ENCODE peak calls at places on chromosome 1, in four cellular contexts. J, S, M and U are unnamed samples. For H3K4me1, the result is how much of the 10 kb centered on the place peaks cover.

GRCh38 chr1:232629250-232630046 is 485 bp downstream of the SIPA1L2 start:
- DNase-seq in M (peak), J (peak), S (peak), U (peak)

GRCh38 chr1:36710901-36711300 is 228.2 kb upstream of the CSF3R start:
- DNase-seq in M (no peak), S (no peak), J (no peak), U (no peak)

GRCh38 chr1:158203693-158204457 is 23.2 kb downstream of the CD1D start:
- DNase-seq in J (no peak), M (no peak), S (peak), U (no peak)

GRCh38 chr1:33410091-33410701 is 20.7 kb downstream of the PHC2 start:
- DNase-seq in M (no peak), S (no peak), J (no peak), U (no peak)

GRCh38 chr1:245512980-245513578 is 358.3 kb downstream of the KIF26B start:
- DNase-seq in J (no peak), M (no peak), S (no peak), U (peak)

GRCh38 chr1:116777831-116778830 is 23.9 kb downstream of the CD2 start:
- DNase-seq in J (no peak), S (no peak), M (no peak), U (no peak)

GRCh38 chr1:196723325-196724185 is 51.1 kb upstream of the CFHR3 start:
- DNase-seq in M (no peak), S (no peak), J (no peak), U (no peak)

GRCh38 chr1:10975567-10976326 is 36.7 kb upstream of the TARDBP start:
- DNase-seq in S (no peak), M (no peak), J (peak), U (no peak)

GRCh38 chr1:844472-845026 is 79.2 kb upstream of the SAMD11 start:
- DNase-seq in S (no peak), M (no peak), J (no peak), U (no peak)

GRCh38 chr1:169474302-169474701 is 11.4 kb downstream of the SLC19A2 start:
- DNase-seq in S (no peak), M (no peak), J (no peak), U (no peak)

GRCh38 chr1:10309240-10310011 is 89.4 kb upstream of the PGD start:
- DNase-seq in M (no peak), S (no peak), J (no peak), U (no peak)

GRCh38 chr1:80582980-80583379 is 1217.8 kb upstream of the ADGRL2 start:
- DNase-seq in J (no peak), M (no peak), S (no peak), U (no peak)

GRCh38 chr1:227884370-227885134 is 63.2 kb downstream of the WNT9A start:
- DNase-seq in M (no peak), S (no peak), J (peak), U (no peak)

GRCh38 chr1:76218888-76219588 is 144.5 kb downstream of the ST6GALNAC3 start:
- DNase-seq in J (no peak), M (no peak), S (no peak), U (no peak)

GRCh38 chr1:94383966-94384408 is 34.2 kb upstream of the ABCD3 start:
- DNase-seq in S (no peak), J (no peak), M (no peak), U (peak)

GRCh38 chr1:21617126-21617738 is 51.9 kb downstream of the RAP1GAP start:
- DNase-seq in M (no peak), J (no peak), S (no peak), U (no peak)

GRCh38 chr1:208132287-208132882 is 111.8 kb downstream of the PLXNA2 start:
- DNase-seq in M (peak), J (peak), S (peak), U (peak)

GRCh38 chr1:152926091-152926490 is 17.7 kb downstream of the IVL start:
- DNase-seq in S (no peak), M (no peak), J (no peak), U (no peak)

GRCh38 chr1:41883507-41883906 is 35.2 kb downstream of the HIVEP3 start:
- DNase-seq in S (no peak), M (no peak), J (no peak), U (no peak)

GRCh38 chr1:220791287-220791686 is 4.6 kb downstream of the MTARC1 start:
- DNase-seq in S (peak), J (no peak), M (no peak), U (peak)

GRCh38 chr1:193342811-193343210 is 156.4 kb upstream of the B3GALT2 start:
- DNase-seq in S (no peak), J (no peak), M (no peak), U (no peak)

GRCh38 chr1:220323717-220324116 is 51.5 kb upstream of the RAB3GAP2 start:
- DNase-seq in M (no peak), S (no peak), J (no peak), U (no peak)

GRCh38 chr1:110212165-110213142 is 2.3 kb downstream of the KCNC4 start:
- DNase-seq in M (no peak), J (no peak), S (peak), U (peak)

GRCh38 chr1:27395441-27396195 is 3.2 kb downstream of the GPR3 start:
- DNase-seq in M (peak), S (peak), J (peak), U (peak)

GRCh38 chr1:34002810-34003209 is 138.9 kb downstream of the HMGB4 start:
- DNase-seq in M (no peak), J (no peak), S (no peak), U (no peak)

GRCh38 chr1:156495401-156496140 is 5.0 kb downstream of the MEF2D start:
- DNase-seq in J (peak), M (peak), S (no peak), U (peak)

GRCh38 chr1:226708342-226708780 is 30.7 kb downstream of the ITPKB start:
- DNase-seq in S (no peak), J (no peak), M (no peak), U (no peak)

GRCh38 chr1:40162791-40163441 is 1.7 kb downstream of the RLF start:
- DNase-seq in M (no peak), J (no peak), S (peak), U (no peak)

GRCh38 chr1:90340604-90341003 is 345.7 kb downstream of the ZNF326 start:
- DNase-seq in M (no peak), J (no peak), S (no peak), U (no peak)

GRCh38 chr1:178541829-178542553 is 29.1 kb downstream of the TEX35 start:
- DNase-seq in M (peak), J (peak), S (peak), U (peak)

GRCh38 chr1:24205701-24206464 is 18.8 kb upstream of the IFNLR1 start:
- DNase-seq in M (no peak), S (no peak), J (no peak), U (no peak)
- H3K4me1 ChIP-seq in M (under half), S (under half), J (under half), U (under half)

GRCh38 chr1:95685091-95685490 is 451.1 kb downstream of the RWDD3 start:
- DNase-seq in S (no peak), M (no peak), J (no peak), U (no peak)
- H3K4me3 ChIP-seq in S (no peak), M (no peak), J (no peak), U (no peak)

GRCh38 chr1:19310720-19311502 is 1.0 kb downstream of the AKR7A2 start:
- DNase-seq in J (no peak), S (no peak), M (no peak), U (no peak)
- H3K4me1 ChIP-seq in J (under half), S (under half), M (under half), U (under half)

GRCh38 chr1:154352581-154353459 is 27.5 kb downstream of the ATP8B2 start:
- DNase-seq in M (peak), J (peak), S (peak), U (peak)
- H3K4me3 ChIP-seq in M (no peak), J (peak), S (peak), U (no peak)

GRCh38 chr1:9118186-9118585 is 10.7 kb downstream of the GPR157 start:
- DNase-seq in S (no peak), M (no peak), J (no peak), U (no peak)

GRCh38 chr1:9119745-9120144 is 9.2 kb downstream of the GPR157 start:
- DNase-seq in M (no peak), J (no peak), S (no peak), U (peak)

GRCh38 chr1:9121891-9122409 is 7.0 kb downstream of the GPR157 start:
- DNase-seq in J (no peak), S (no peak), M (no peak), U (peak)

GRCh38 chr1:9115656-9116205 is 13.2 kb downstream of the GPR157 start:
- DNase-seq in S (peak), M (peak), J (no peak), U (no peak)

GRCh38 chr1:9120312-9120958 is 8.5 kb downstream of the GPR157 start:
- DNase-seq in J (no peak), S (no peak), M (no peak), U (no peak)
- H3K4me1 ChIP-seq in J (under half), S (under half), M (under half), U (under half)